ENCODE peak calls at places on chromosomes 16 and 17, in nine cellular contexts. One of them, this sample, is unnamed.

GRCh38 chr16:72092832-72093447 is 480 bp downstream of the TXNL4B start:
- DNase-seq in CD8-positive, alpha-beta T cell: no peak
- DNase-seq in heart right ventricle: no peak
- DNase-seq in colonic mucosa: peak; percentile 44
- DNase-seq in naive thymus-derived CD4-positive, alpha-beta T cell: no peak
- DNase-seq in IMR-90: peak; percentile 68
- DNase-seq in neural progenitor cell: peak; percentile 51
- DNase-seq in esophagus muscularis mucosa: no peak
- DNase-seq in Panc1: no peak
- DNase-seq in this sample: no peak

GRCh38 chr16:49560018-49560830 is 186.6 kb downstream of the C16orf78 start:
- DNase-seq in esophagus muscularis mucosa: no peak
- DNase-seq in IMR-90: no peak
- DNase-seq in neural progenitor cell: no peak
- DNase-seq in CD8-positive, alpha-beta T cell: no peak
- DNase-seq in naive thymus-derived CD4-positive, alpha-beta T cell: no peak
- DNase-seq in Panc1: no peak
- DNase-seq in colonic mucosa: no peak
- DNase-seq in heart right ventricle: no peak
- DNase-seq in this sample: peak; percentile 82

GRCh38 chr17:39944393-39944711 is 16.8 kb downstream of the LRRC3C start:
- DNase-seq in naive thymus-derived CD4-positive, alpha-beta T cell: no peak
- DNase-seq in CD8-positive, alpha-beta T cell: no peak
- DNase-seq in heart right ventricle: no peak
- DNase-seq in Panc1: no peak
- DNase-seq in neural progenitor cell: no peak
- DNase-seq in esophagus muscularis mucosa: no peak
- DNase-seq in IMR-90: no peak
- DNase-seq in colonic mucosa: no peak
- DNase-seq in this sample: no peak

GRCh38 chr17:76909971-76910760 is 42.0 kb downstream of the MGAT5B start:
- DNase-seq in colonic mucosa: peak; percentile 27
- DNase-seq in heart right ventricle: peak; percentile 53
- DNase-seq in CD8-positive, alpha-beta T cell: peak; percentile 9
- DNase-seq in naive thymus-derived CD4-positive, alpha-beta T cell: peak; percentile 49
- DNase-seq in neural progenitor cell: peak; percentile 91
- DNase-seq in IMR-90: peak; percentile 41
- DNase-seq in esophagus muscularis mucosa: no peak
- DNase-seq in Panc1: no peak
- DNase-seq in this sample: no peak

GRCh38 chr17:6796887-6797490 is 21.0 kb downstream of the FBXO39 start:
- DNase-seq in neural progenitor cell: no peak
- DNase-seq in Panc1: no peak
- DNase-seq in CD8-positive, alpha-beta T cell: no peak
- DNase-seq in esophagus muscularis mucosa: peak; percentile 80
- DNase-seq in IMR-90: no peak
- DNase-seq in heart right ventricle: no peak
- DNase-seq in colonic mucosa: no peak
- DNase-seq in naive thymus-derived CD4-positive, alpha-beta T cell: no peak
- DNase-seq in this sample: no peak

GRCh38 chr17:79630821-79631639 is 20.2 kb upstream of the RBFOX3 start:
- DNase-seq in esophagus muscularis mucosa: peak; percentile 89
- DNase-seq in IMR-90: no peak
- DNase-seq in heart right ventricle: no peak
- DNase-seq in naive thymus-derived CD4-positive, alpha-beta T cell: peak; percentile 13
- DNase-seq in neural progenitor cell: no peak
- DNase-seq in CD8-positive, alpha-beta T cell: no peak
- DNase-seq in Panc1: no peak
- DNase-seq in colonic mucosa: no peak
- DNase-seq in this sample: peak; percentile 36

GRCh38 chr17:67891481-67892119 is 66.3 kb downstream of the BPTF start:
- DNase-seq in heart right ventricle: no peak
- DNase-seq in neural progenitor cell: peak; percentile 4
- DNase-seq in IMR-90: peak; percentile 85
- DNase-seq in naive thymus-derived CD4-positive, alpha-beta T cell: no peak
- DNase-seq in CD8-positive, alpha-beta T cell: no peak
- DNase-seq in colonic mucosa: no peak
- DNase-seq in Panc1: no peak
- DNase-seq in esophagus muscularis mucosa: no peak
- DNase-seq in this sample: no peak

GRCh38 chr16:13939821-13940220 is 19.9 kb downstream of the ERCC4 start:
- DNase-seq in neural progenitor cell: no peak
- DNase-seq in IMR-90: peak; percentile 34
- DNase-seq in Panc1: no peak
- DNase-seq in naive thymus-derived CD4-positive, alpha-beta T cell: no peak
- DNase-seq in esophagus muscularis mucosa: no peak
- DNase-seq in CD8-positive, alpha-beta T cell: no peak
- DNase-seq in colonic mucosa: no peak
- DNase-seq in heart right ventricle: no peak
- DNase-seq in this sample: no peak

GRCh38 chr17:3556905-3557767 is 476 bp downstream of the TRPV3 start:
- DNase-seq in neural progenitor cell: no peak
- DNase-seq in colonic mucosa: no peak
- DNase-seq in heart right ventricle: no peak
- DNase-seq in IMR-90: no peak
- DNase-seq in esophagus muscularis mucosa: peak; percentile 57
- DNase-seq in CD8-positive, alpha-beta T cell: no peak
- DNase-seq in Panc1: no peak
- DNase-seq in naive thymus-derived CD4-positive, alpha-beta T cell: no peak
- DNase-seq in this sample: no peak

GRCh38 chr17:78957076-78957475 is 22.6 kb downstream of the LGALS3BP start:
- DNase-seq in heart right ventricle: no peak
- DNase-seq in naive thymus-derived CD4-positive, alpha-beta T cell: no peak
- DNase-seq in colonic mucosa: no peak
- DNase-seq in Panc1: no peak
- DNase-seq in neural progenitor cell: no peak
- DNase-seq in IMR-90: peak; percentile 75
- DNase-seq in esophagus muscularis mucosa: no peak
- DNase-seq in CD8-positive, alpha-beta T cell: no peak
- DNase-seq in this sample: no peak

GRCh38 chr17:6496116-6496481 is 51.8 kb downstream of the PIMREG start:
- DNase-seq in IMR-90: no peak
- DNase-seq in CD8-positive, alpha-beta T cell: no peak
- DNase-seq in naive thymus-derived CD4-positive, alpha-beta T cell: no peak
- DNase-seq in neural progenitor cell: peak; percentile 63
- DNase-seq in esophagus muscularis mucosa: no peak
- DNase-seq in heart right ventricle: no peak
- DNase-seq in Panc1: no peak
- DNase-seq in colonic mucosa: no peak
- DNase-seq in this sample: no peak

GRCh38 chr16:12096162-12096781 is 119.7 kb downstream of the SNX29 start:
- DNase-seq in Panc1: no peak
- DNase-seq in neural progenitor cell: no peak
- DNase-seq in esophagus muscularis mucosa: no peak
- DNase-seq in naive thymus-derived CD4-positive, alpha-beta T cell: no peak
- DNase-seq in CD8-positive, alpha-beta T cell: no peak
- DNase-seq in IMR-90: peak; percentile 43
- DNase-seq in heart right ventricle: no peak
- DNase-seq in colonic mucosa: no peak
- DNase-seq in this sample: no peak

GRCh38 chr16:76784530-76784929 is 406.5 kb upstream of the MON1B start:
- DNase-seq in CD8-positive, alpha-beta T cell: no peak
- DNase-seq in naive thymus-derived CD4-positive, alpha-beta T cell: no peak
- DNase-seq in Panc1: no peak
- DNase-seq in esophagus muscularis mucosa: no peak
- DNase-seq in neural progenitor cell: no peak
- DNase-seq in heart right ventricle: no peak
- DNase-seq in IMR-90: no peak
- DNase-seq in colonic mucosa: no peak
- DNase-seq in this sample: no peak

GRCh38 chr16:2179107-2179501 is 17.3 kb downstream of the CASKIN1 start:
- DNase-seq in naive thymus-derived CD4-positive, alpha-beta T cell: no peak
- DNase-seq in esophagus muscularis mucosa: no peak
- DNase-seq in neural progenitor cell: no peak
- DNase-seq in Panc1: no peak
- DNase-seq in CD8-positive, alpha-beta T cell: no peak
- DNase-seq in heart right ventricle: no peak
- DNase-seq in IMR-90: no peak
- DNase-seq in colonic mucosa: no peak
- DNase-seq in this sample: no peak

GRCh38 chr17:50190278-50191069 is 11.0 kb downstream of the COL1A1 start:
- DNase-seq in colonic mucosa: no peak
- DNase-seq in IMR-90: no peak
- DNase-seq in Panc1: no peak
- DNase-seq in esophagus muscularis mucosa: no peak
- DNase-seq in naive thymus-derived CD4-positive, alpha-beta T cell: no peak
- DNase-seq in neural progenitor cell: no peak
- DNase-seq in heart right ventricle: no peak
- DNase-seq in CD8-positive, alpha-beta T cell: no peak
- DNase-seq in this sample: no peak
- H3K36me3 ChIP-seq in colonic mucosa: no peaks in the 10 kb centered on the region
- H3K36me3 ChIP-seq in IMR-90: peaks cover 99% of the 10 kb centered on the region
- H3K36me3 ChIP-seq in Panc1: no peaks in the 10 kb centered on the region
- H3K36me3 ChIP-seq in esophagus muscularis mucosa: peaks cover 100% of the 10 kb centered on the region
- H3K36me3 ChIP-seq in naive thymus-derived CD4-positive, alpha-beta T cell: no peaks in the 10 kb centered on the region
- H3K36me3 ChIP-seq in neural progenitor cell: no peaks in the 10 kb centered on the region
- H3K36me3 ChIP-seq in heart right ventricle: peaks cover 98% of the 10 kb centered on the region
- H3K36me3 ChIP-seq in CD8-positive, alpha-beta T cell: no peaks in the 10 kb centered on the region
- H3K36me3 ChIP-seq in this sample: peaks cover 67% of the 10 kb centered on the region

GRCh38 chr16:3744018-3744417 is 26.7 kb upstream of the TRAP1 start:
- DNase-seq in neural progenitor cell: no peak
- DNase-seq in esophagus muscularis mucosa: no peak
- DNase-seq in IMR-90: no peak
- DNase-seq in Panc1: no peak
- DNase-seq in colonic mucosa: no peak
- DNase-seq in naive thymus-derived CD4-positive, alpha-beta T cell: no peak
- DNase-seq in CD8-positive, alpha-beta T cell: no peak
- DNase-seq in heart right ventricle: no peak
- DNase-seq in this sample: no peak

GRCh38 chr16:3751878-3752277 is 34.6 kb upstream of the TRAP1 start:
- DNase-seq in esophagus muscularis mucosa: no peak
- DNase-seq in IMR-90: no peak
- DNase-seq in heart right ventricle: no peak
- DNase-seq in colonic mucosa: no peak
- DNase-seq in Panc1: no peak
- DNase-seq in CD8-positive, alpha-beta T cell: no peak
- DNase-seq in naive thymus-derived CD4-positive, alpha-beta T cell: no peak
- DNase-seq in neural progenitor cell: no peak
- DNase-seq in this sample: no peak

GRCh38 chr16:3745751-3746355 is 28.5 kb upstream of the TRAP1 start:
- DNase-seq in colonic mucosa: no peak
- DNase-seq in esophagus muscularis mucosa: no peak
- DNase-seq in IMR-90: peak; percentile 70
- DNase-seq in naive thymus-derived CD4-positive, alpha-beta T cell: no peak
- DNase-seq in CD8-positive, alpha-beta T cell: no peak
- DNase-seq in neural progenitor cell: no peak
- DNase-seq in heart right ventricle: no peak
- DNase-seq in Panc1: no peak
- DNase-seq in this sample: no peak

GRCh38 chr16:3752984-3753383 is 35.7 kb upstream of the TRAP1 start:
- DNase-seq in IMR-90: no peak
- DNase-seq in naive thymus-derived CD4-positive, alpha-beta T cell: no peak
- DNase-seq in heart right ventricle: no peak
- DNase-seq in esophagus muscularis mucosa: no peak
- DNase-seq in neural progenitor cell: no peak
- DNase-seq in Panc1: no peak
- DNase-seq in CD8-positive, alpha-beta T cell: no peak
- DNase-seq in colonic mucosa: no peak
- DNase-seq in this sample: no peak

GRCh38 chr16:3748307-3748706 is 31.0 kb upstream of the TRAP1 start:
- DNase-seq in Panc1: no peak
- DNase-seq in neural progenitor cell: no peak
- DNase-seq in colonic mucosa: no peak
- DNase-seq in esophagus muscularis mucosa: no peak
- DNase-seq in CD8-positive, alpha-beta T cell: no peak
- DNase-seq in heart right ventricle: no peak
- DNase-seq in naive thymus-derived CD4-positive, alpha-beta T cell: no peak
- DNase-seq in IMR-90: no peak
- DNase-seq in this sample: no peak
- H3K36me3 ChIP-seq in Panc1: peaks cover 11% of the 10 kb centered on the region
- H3K36me3 ChIP-seq in neural progenitor cell: peaks cover 5% of the 10 kb centered on the region
- H3K36me3 ChIP-seq in colonic mucosa: peaks cover 6% of the 10 kb centered on the region
- H3K36me3 ChIP-seq in esophagus muscularis mucosa: peaks cover 62% of the 10 kb centered on the region
- H3K36me3 ChIP-seq in CD8-positive, alpha-beta T cell: peaks cover 44% of the 10 kb centered on the region
- H3K36me3 ChIP-seq in heart right ventricle: peaks cover 94% of the 10 kb centered on the region
- H3K36me3 ChIP-seq in naive thymus-derived CD4-positive, alpha-beta T cell: peaks cover 83% of the 10 kb centered on the region
- H3K36me3 ChIP-seq in IMR-90: peaks cover 58% of the 10 kb centered on the region
- H3K36me3 ChIP-seq in this sample: peaks cover 57% of the 10 kb centered on the region

GRCh38 chr16:58518980-58519368 is 3.7 kb downstream of the SETD6 start:
- DNase-seq in colonic mucosa: no peak
- DNase-seq in heart right ventricle: no peak
- DNase-seq in esophagus muscularis mucosa: no peak
- DNase-seq in naive thymus-derived CD4-positive, alpha-beta T cell: no peak
- DNase-seq in CD8-positive, alpha-beta T cell: no peak
- DNase-seq in neural progenitor cell: no peak
- DNase-seq in Panc1: no peak
- DNase-seq in IMR-90: no peak
- DNase-seq in this sample: no peak
- H3K36me3 ChIP-seq in colonic mucosa: peaks cover 31% of the 10 kb centered on the region
- H3K36me3 ChIP-seq in heart right ventricle: peaks cover 75% of the 10 kb centered on the region
- H3K36me3 ChIP-seq in esophagus muscularis mucosa: peaks cover 71% of the 10 kb centered on the region
- H3K36me3 ChIP-seq in naive thymus-derived CD4-positive, alpha-beta T cell: peaks cover 66% of the 10 kb centered on the region
- H3K36me3 ChIP-seq in CD8-positive, alpha-beta T cell: peaks cover 40% of the 10 kb centered on the region
- H3K36me3 ChIP-seq in neural progenitor cell: peaks cover 34% of the 10 kb centered on the region
- H3K36me3 ChIP-seq in Panc1: peaks cover 22% of the 10 kb centered on the region
- H3K36me3 ChIP-seq in IMR-90: peaks cover 49% of the 10 kb centered on the region
- H3K36me3 ChIP-seq in this sample: peaks cover 65% of the 10 kb centered on the region

DNA sequence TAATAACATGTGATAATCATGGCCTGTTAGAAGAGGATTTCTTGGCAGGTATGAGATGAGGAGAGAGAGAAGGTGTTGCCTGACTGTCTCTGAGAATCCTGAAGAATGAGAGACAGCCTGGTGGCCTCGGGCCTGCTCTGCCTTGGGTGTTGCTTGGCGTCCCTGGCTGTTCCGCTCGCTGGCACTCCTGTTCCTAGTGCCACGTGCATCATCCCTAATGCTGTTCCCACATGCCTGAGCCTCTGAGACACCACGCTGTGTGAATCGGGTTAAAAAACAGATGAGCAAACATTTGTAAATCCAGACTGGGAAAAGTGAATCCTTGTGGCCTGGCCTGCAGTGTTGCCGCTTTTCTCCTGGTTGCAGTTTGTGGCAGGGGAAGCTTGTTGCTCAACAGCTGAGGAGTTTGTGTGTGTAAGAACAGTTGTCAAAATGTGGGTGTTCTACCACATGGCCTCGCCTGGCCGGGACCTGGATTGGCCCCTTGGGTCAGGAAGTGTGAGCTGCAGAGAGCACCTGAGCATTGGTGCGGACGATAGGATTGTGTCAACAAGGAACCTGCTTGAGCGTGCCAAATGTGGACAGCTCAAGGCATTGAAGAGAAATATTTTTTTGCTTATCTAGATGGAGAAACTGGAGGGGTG is 22.0 kb downstream of the UBN1 start:
- DNase-seq in CD8-positive, alpha-beta T cell: no peak
- DNase-seq in esophagus muscularis mucosa: no peak
- DNase-seq in IMR-90: no peak
- DNase-seq in naive thymus-derived CD4-positive, alpha-beta T cell: no peak
- DNase-seq in Panc1: no peak
- DNase-seq in heart right ventricle: no peak
- DNase-seq in neural progenitor cell: no peak
- DNase-seq in colonic mucosa: no peak
- DNase-seq in this sample: no peak
- H3K36me3 ChIP-seq in CD8-positive, alpha-beta T cell: peaks cover 38% of the 10 kb centered on the region
- H3K36me3 ChIP-seq in esophagus muscularis mucosa: peaks cover 59% of the 10 kb centered on the region
- H3K36me3 ChIP-seq in IMR-90: peaks cover 52% of the 10 kb centered on the region
- H3K36me3 ChIP-seq in naive thymus-derived CD4-positive, alpha-beta T cell: peaks cover 58% of the 10 kb centered on the region
- H3K36me3 ChIP-seq in Panc1: peaks cover 14% of the 10 kb centered on the region
- H3K36me3 ChIP-seq in heart right ventricle: peaks cover 61% of the 10 kb centered on the region
- H3K36me3 ChIP-seq in neural progenitor cell: no peaks in the 10 kb centered on the region
- H3K36me3 ChIP-seq in colonic mucosa: peaks cover 8% of the 10 kb centered on the region
- H3K36me3 ChIP-seq in this sample: peaks cover 56% of the 10 kb centered on the region